ENCODE peak calls at places on chromosomes 16 and 17, in eight cellular contexts. One of them, this sample, is unnamed.

GRCh38 chr16:56013962-56014552 is 138.9 kb upstream of the CES5A start:
- DNase-seq in cardiac fibroblast: peak; percentile 4
- DNase-seq in OCI-LY7: peak; percentile 33
- DNase-seq in cardiac muscle cell: peak; percentile 90
- DNase-seq in PC-9: peak; percentile 43
- DNase-seq in Peyer's patch: no peak
- DNase-seq in thoracic aorta: no peak
- DNase-seq in mammary epithelial cell: peak; percentile 49
- DNase-seq in this sample: no peak

GRCh38 chr17:2173005-2173404 is 118.1 kb downstream of the HIC1 start:
- DNase-seq in cardiac fibroblast: peak; percentile 76
- DNase-seq in OCI-LY7: no peak
- DNase-seq in cardiac muscle cell: peak; percentile 37
- DNase-seq in PC-9: no peak
- DNase-seq in Peyer's patch: no peak
- DNase-seq in thoracic aorta: no peak
- DNase-seq in mammary epithelial cell: no peak
- DNase-seq in this sample: peak; percentile 37

GRCh38 chr16:50324345-50324744 is 44.4 kb downstream of the BRD7 start:
- DNase-seq in cardiac fibroblast: no peak
- DNase-seq in OCI-LY7: no peak
- DNase-seq in cardiac muscle cell: no peak
- DNase-seq in PC-9: no peak
- DNase-seq in Peyer's patch: no peak
- DNase-seq in thoracic aorta: no peak
- DNase-seq in mammary epithelial cell: no peak
- DNase-seq in this sample: no peak

GRCh38 chr16:71426069-71426879 is 15.6 kb downstream of the TLE7 start:
- DNase-seq in cardiac fibroblast: peak; percentile 94
- DNase-seq in OCI-LY7: no peak
- DNase-seq in cardiac muscle cell: peak; percentile 56
- DNase-seq in PC-9: peak; percentile 76
- DNase-seq in Peyer's patch: peak; percentile 72
- DNase-seq in thoracic aorta: no peak
- DNase-seq in mammary epithelial cell: peak; percentile 99
- DNase-seq in this sample: peak; percentile 76

GRCh38 chr17:49515196-49515770 is 20.2 kb downstream of the NGFR start:
- DNase-seq in cardiac fibroblast: peak; percentile 97
- DNase-seq in OCI-LY7: no peak
- DNase-seq in cardiac muscle cell: peak; percentile 87
- DNase-seq in PC-9: peak; percentile 65
- DNase-seq in Peyer's patch: peak; percentile 80
- DNase-seq in thoracic aorta: peak; percentile 56
- DNase-seq in mammary epithelial cell: peak; percentile 75
- DNase-seq in this sample: peak; percentile 99

GRCh38 chr16:48499822-48500440 is 110.0 kb downstream of the N4BP1 start:
- DNase-seq in cardiac fibroblast: peak; percentile 91
- DNase-seq in OCI-LY7: no peak
- DNase-seq in cardiac muscle cell: no peak
- DNase-seq in PC-9: peak; percentile 46
- DNase-seq in Peyer's patch: peak; percentile 49
- DNase-seq in thoracic aorta: no peak
- DNase-seq in mammary epithelial cell: peak; percentile 33
- DNase-seq in this sample: peak; percentile 93

GRCh38 chr16:55036371-55036821 is 105.7 kb downstream of the IRX5 start:
- DNase-seq in cardiac fibroblast: no peak
- DNase-seq in OCI-LY7: no peak
- DNase-seq in cardiac muscle cell: no peak
- DNase-seq in PC-9: no peak
- DNase-seq in Peyer's patch: peak; percentile 17
- DNase-seq in thoracic aorta: no peak
- DNase-seq in mammary epithelial cell: no peak
- DNase-seq in this sample: no peak

GRCh38 chr16:67718668-67719047 is 458 bp downstream of the GFOD2 start:
- DNase-seq in cardiac fibroblast: no peak
- DNase-seq in OCI-LY7: peak; percentile 38
- DNase-seq in cardiac muscle cell: no peak
- DNase-seq in PC-9: no peak
- DNase-seq in Peyer's patch: no peak
- DNase-seq in thoracic aorta: no peak
- DNase-seq in mammary epithelial cell: peak; percentile 23
- DNase-seq in this sample: no peak

GRCh38 chr17:28206292-28206691 is 112.7 kb upstream of the TMEM97 start:
- DNase-seq in cardiac fibroblast: no peak
- DNase-seq in OCI-LY7: no peak
- DNase-seq in cardiac muscle cell: no peak
- DNase-seq in PC-9: no peak
- DNase-seq in Peyer's patch: no peak
- DNase-seq in thoracic aorta: no peak
- DNase-seq in mammary epithelial cell: no peak
- DNase-seq in this sample: no peak

GRCh38 chr16:89572042-89572441 is 3.5 kb upstream of the CPNE7 start:
- DNase-seq in cardiac fibroblast: no peak
- DNase-seq in OCI-LY7: no peak
- DNase-seq in cardiac muscle cell: no peak
- DNase-seq in PC-9: peak; percentile 30
- DNase-seq in Peyer's patch: no peak
- DNase-seq in thoracic aorta: no peak
- DNase-seq in mammary epithelial cell: no peak
- DNase-seq in this sample: no peak

GRCh38 chr17:49051269-49051668 is 54.1 kb downstream of the IGF2BP1 start:
- DNase-seq in cardiac fibroblast: no peak
- DNase-seq in OCI-LY7: no peak
- DNase-seq in cardiac muscle cell: no peak
- DNase-seq in PC-9: no peak
- DNase-seq in Peyer's patch: no peak
- DNase-seq in thoracic aorta: no peak
- DNase-seq in mammary epithelial cell: no peak
- DNase-seq in this sample: no peak

GRCh38 chr16:81995651-81996050 is 15.6 kb downstream of the SDR42E1 start:
- DNase-seq in cardiac fibroblast: peak; percentile 62
- DNase-seq in OCI-LY7: no peak
- DNase-seq in cardiac muscle cell: no peak
- DNase-seq in PC-9: no peak
- DNase-seq in Peyer's patch: no peak
- DNase-seq in thoracic aorta: no peak
- DNase-seq in mammary epithelial cell: no peak
- DNase-seq in this sample: no peak

GRCh38 chr16:80802129-80802528 is 2.3 kb downstream of the CDYL2 start:
- DNase-seq in cardiac fibroblast: no peak
- DNase-seq in OCI-LY7: no peak
- DNase-seq in cardiac muscle cell: no peak
- DNase-seq in PC-9: no peak
- DNase-seq in Peyer's patch: no peak
- DNase-seq in thoracic aorta: no peak
- DNase-seq in mammary epithelial cell: no peak
- DNase-seq in this sample: no peak

GRCh38 chr16:80804451-80805383 is at the start of gene CDYL2:
- DNase-seq in cardiac fibroblast: peak; percentile 36
- DNase-seq in OCI-LY7: peak; percentile 53
- DNase-seq in cardiac muscle cell: no peak
- DNase-seq in PC-9: no peak
- DNase-seq in Peyer's patch: peak; percentile 73
- DNase-seq in thoracic aorta: no peak
- DNase-seq in mammary epithelial cell: no peak
- DNase-seq in this sample: no peak

GRCh38 chr16:80803341-80804060 is 897 bp downstream of the CDYL2 start:
- DNase-seq in cardiac fibroblast: peak; percentile 24
- DNase-seq in OCI-LY7: peak; percentile 21
- DNase-seq in cardiac muscle cell: peak; percentile 27
- DNase-seq in PC-9: no peak
- DNase-seq in Peyer's patch: peak; percentile 68
- DNase-seq in thoracic aorta: no peak
- DNase-seq in mammary epithelial cell: no peak
- DNase-seq in this sample: no peak

GRCh38 chr16:80804061-80804450 is 342 bp downstream of the CDYL2 start:
- DNase-seq in cardiac fibroblast: peak; percentile 66
- DNase-seq in OCI-LY7: peak; percentile 32
- DNase-seq in cardiac muscle cell: peak; percentile 52
- DNase-seq in PC-9: no peak
- DNase-seq in Peyer's patch: peak; percentile 64
- DNase-seq in thoracic aorta: no peak
- DNase-seq in mammary epithelial cell: peak; percentile 31
- DNase-seq in this sample: peak; percentile 63

GRCh38 chr16:80802902-80803301 is 1.5 kb downstream of the CDYL2 start:
- DNase-seq in cardiac fibroblast: no peak
- DNase-seq in OCI-LY7: no peak
- DNase-seq in cardiac muscle cell: no peak
- DNase-seq in PC-9: no peak
- DNase-seq in Peyer's patch: no peak
- DNase-seq in thoracic aorta: no peak
- DNase-seq in mammary epithelial cell: no peak
- DNase-seq in this sample: no peak
- H3K4me3 ChIP-seq in cardiac fibroblast: peak overlapping the region; percentile 28
- H3K4me3 ChIP-seq in OCI-LY7: no peak overlapping the region
- H3K4me3 ChIP-seq in cardiac muscle cell: no peak overlapping the region
- H3K4me3 ChIP-seq in PC-9: no peak overlapping the region
- H3K4me3 ChIP-seq in Peyer's patch: peak overlapping the region; percentile 64
- H3K4me3 ChIP-seq in thoracic aorta: peak overlapping the region; percentile 69
- H3K4me3 ChIP-seq in mammary epithelial cell: no peak overlapping the region
- H3K4me3 ChIP-seq in this sample: peak overlapping the region; percentile 60

DNA sequence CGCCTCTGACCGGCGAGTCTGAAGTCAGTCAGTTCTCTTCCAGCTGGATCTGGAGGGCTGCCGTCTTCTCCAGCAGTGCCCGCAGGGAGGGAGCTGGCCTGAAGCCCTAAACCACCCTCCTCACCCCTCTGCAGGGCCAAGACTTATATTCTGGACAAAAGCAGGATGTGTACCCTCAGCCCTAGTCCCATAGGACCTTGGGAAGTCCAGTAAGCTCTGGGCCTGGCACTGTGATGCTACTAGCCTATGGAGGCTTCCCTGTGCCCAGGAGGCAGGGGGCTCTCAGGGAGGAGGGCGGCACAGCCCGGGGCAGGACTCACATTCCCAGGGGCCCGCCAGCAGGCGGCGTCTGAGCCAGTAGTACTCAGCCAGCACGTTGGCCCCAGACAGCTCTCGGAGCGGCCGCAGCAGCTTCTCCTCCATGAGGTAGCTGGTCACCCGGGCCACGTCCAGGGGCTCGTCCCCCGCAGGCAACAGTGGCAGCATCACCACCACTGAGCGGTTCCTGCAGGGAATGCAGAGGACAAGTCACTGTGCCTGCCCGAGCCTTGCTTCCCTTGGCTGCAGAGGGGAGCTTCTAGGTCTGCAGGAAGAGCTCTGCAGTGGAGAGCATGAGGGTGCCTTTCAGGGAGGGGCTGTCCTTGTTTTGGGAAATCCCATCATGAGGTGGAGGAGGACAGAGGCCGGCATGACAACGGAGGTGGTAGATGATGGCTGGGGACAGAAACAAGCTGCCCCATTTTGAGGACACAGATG is 41.7 kb downstream of the RMI2 start:
- DNase-seq in cardiac fibroblast: peak; percentile 29
- DNase-seq in OCI-LY7: peak; percentile 40
- DNase-seq in cardiac muscle cell: peak; percentile 69
- DNase-seq in PC-9: no peak
- DNase-seq in Peyer's patch: no peak
- DNase-seq in thoracic aorta: no peak
- DNase-seq in mammary epithelial cell: no peak
- DNase-seq in this sample: peak; percentile 23
- TF ChIP-seq CTCF in cardiac fibroblast: peak; percentile 75
- TF ChIP-seq CTCF in OCI-LY7: peak; percentile 71
- TF ChIP-seq CTCF in cardiac muscle cell: peak; percentile 78
- TF ChIP-seq CTCF in PC-9: no peak
- TF ChIP-seq CTCF in Peyer's patch: no peak
- TF ChIP-seq CTCF in thoracic aorta: peak; percentile 59
- TF ChIP-seq CTCF in mammary epithelial cell: no peak
- TF ChIP-seq CTCF in this sample: peak; percentile 66

DNA sequence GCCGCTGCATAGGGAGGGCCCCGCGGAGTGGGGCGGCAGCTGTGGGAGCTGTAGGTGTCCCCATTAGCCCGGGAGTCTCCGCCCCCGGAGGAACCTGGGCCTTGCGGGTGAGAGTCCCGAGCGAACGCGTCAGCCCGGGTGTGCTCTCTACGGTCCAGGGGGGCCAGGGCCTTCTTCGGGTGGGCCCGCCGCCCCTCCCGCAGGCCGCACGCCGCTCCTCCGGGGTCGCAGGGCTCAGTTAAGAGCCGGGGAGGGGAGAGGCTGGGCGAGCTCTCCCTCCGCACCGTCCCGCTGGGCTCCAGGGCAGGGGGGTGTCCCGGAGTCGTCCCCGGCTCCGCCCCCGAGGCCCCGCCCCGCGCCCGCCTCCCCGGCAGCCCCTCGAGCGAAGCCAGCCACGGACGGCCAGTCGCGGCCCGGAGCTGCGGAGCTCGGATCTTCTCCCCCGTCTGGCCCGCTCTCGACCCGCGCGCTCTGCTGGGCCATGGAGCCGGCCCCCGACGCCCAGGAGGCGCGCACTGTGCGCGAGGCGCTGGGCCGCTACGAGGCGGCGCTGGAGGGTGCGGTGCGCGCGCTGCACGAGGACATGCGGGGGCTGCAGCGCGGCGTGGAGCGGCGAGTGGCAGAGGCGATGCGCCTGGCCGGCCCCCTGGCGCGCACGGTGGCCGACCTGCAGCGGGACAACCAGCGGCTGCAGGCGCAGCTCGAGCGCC is at the start of gene SMTNL2:
- DNase-seq in cardiac fibroblast: no peak
- DNase-seq in OCI-LY7: no peak
- DNase-seq in cardiac muscle cell: peak; percentile 83
- DNase-seq in PC-9: no peak
- DNase-seq in Peyer's patch: no peak
- DNase-seq in thoracic aorta: no peak
- DNase-seq in mammary epithelial cell: no peak
- DNase-seq in this sample: no peak
- H3K4me3 ChIP-seq in cardiac fibroblast: peak within 1 kb of the TSS; percentile 35
- H3K4me3 ChIP-seq in OCI-LY7: no peak within 1 kb of the TSS
- H3K4me3 ChIP-seq in cardiac muscle cell: peak within 1 kb of the TSS; percentile 94
- H3K4me3 ChIP-seq in PC-9: no peak within 1 kb of the TSS
- H3K4me3 ChIP-seq in Peyer's patch: peak within 1 kb of the TSS; percentile 49
- H3K4me3 ChIP-seq in thoracic aorta: peak within 1 kb of the TSS; percentile 68
- H3K4me3 ChIP-seq in mammary epithelial cell: no peak within 1 kb of the TSS
- H3K4me3 ChIP-seq in this sample: no peak within 1 kb of the TSS

GRCh38 chr17:74350486-74350885 is 11.2 kb downstream of the BTBD17 start:
- DNase-seq in cardiac fibroblast: no peak
- DNase-seq in OCI-LY7: no peak
- DNase-seq in cardiac muscle cell: no peak
- DNase-seq in PC-9: no peak
- DNase-seq in Peyer's patch: no peak
- DNase-seq in thoracic aorta: no peak
- DNase-seq in mammary epithelial cell: no peak
- DNase-seq in this sample: no peak

GRCh38 chr17:74349120-74349519 is 12.5 kb downstream of the BTBD17 start:
- DNase-seq in cardiac fibroblast: no peak
- DNase-seq in OCI-LY7: no peak
- DNase-seq in cardiac muscle cell: no peak
- DNase-seq in PC-9: no peak
- DNase-seq in Peyer's patch: no peak
- DNase-seq in thoracic aorta: no peak
- DNase-seq in mammary epithelial cell: no peak
- DNase-seq in this sample: no peak

GRCh38 chr17:74354123-74354522 is 7.5 kb downstream of the BTBD17 start:
- DNase-seq in cardiac fibroblast: peak; percentile 9
- DNase-seq in OCI-LY7: peak; percentile 58
- DNase-seq in cardiac muscle cell: peak; percentile 83
- DNase-seq in PC-9: no peak
- DNase-seq in Peyer's patch: peak; percentile 57
- DNase-seq in thoracic aorta: no peak
- DNase-seq in mammary epithelial cell: no peak
- DNase-seq in this sample: no peak

GRCh38 chr17:74353446-74354060 is 8.1 kb downstream of the BTBD17 start:
- DNase-seq in cardiac fibroblast: no peak
- DNase-seq in OCI-LY7: no peak
- DNase-seq in cardiac muscle cell: no peak
- DNase-seq in PC-9: no peak
- DNase-seq in Peyer's patch: no peak
- DNase-seq in thoracic aorta: no peak
- DNase-seq in mammary epithelial cell: no peak
- DNase-seq in this sample: no peak

GRCh38 chr17:74351552-74352210 is 10.0 kb downstream of the BTBD17 start:
- DNase-seq in cardiac fibroblast: no peak
- DNase-seq in OCI-LY7: no peak
- DNase-seq in cardiac muscle cell: peak; percentile 51
- DNase-seq in PC-9: no peak
- DNase-seq in Peyer's patch: no peak
- DNase-seq in thoracic aorta: no peak
- DNase-seq in mammary epithelial cell: no peak
- DNase-seq in this sample: no peak
- TF ChIP-seq CTCF in cardiac fibroblast: no peak
- TF ChIP-seq CTCF in OCI-LY7: no peak
- TF ChIP-seq CTCF in cardiac muscle cell: no peak
- TF ChIP-seq CTCF in PC-9: no peak
- TF ChIP-seq CTCF in Peyer's patch: no peak
- TF ChIP-seq CTCF in thoracic aorta: no peak
- TF ChIP-seq CTCF in mammary epithelial cell: no peak
- TF ChIP-seq CTCF in this sample: no peak

This sample was measured in astrocyte of the spinal cord.